ENCODE peak calls at places on chromosomes 4 and X, in nine cellular contexts. S is brain microvascular endothelial cell, U is PC-3, P is neural crest cell, Z is fibroblast of lung, Q is AG10803, Y is ovary, R is Peyer's patch, D is MM.1S. F is an unnamed sample.

GRCh38 chrX:1323315-1323714 is 13.3 kb upstream of the IL3RA start:
- DNase-seq in S (peak), D (peak), Z (no peak), R (no peak), U (peak), Y (no peak), P (peak), Q (no peak), F (peak)

GRCh38 chr4:71941001-71941400 is 90.8 kb upstream of the NPFFR2 start:
- DNase-seq in P (peak), Y (no peak), Q (peak), S (peak), Z (peak), R (no peak), U (peak), D (peak), F (peak)

GRCh38 chrX:41781500-41781899 is 57.5 kb downstream of the GPR82 start:
- DNase-seq in P (no peak), Q (peak), S (peak), D (peak), U (peak), Z (peak), Y (no peak), R (no peak), F (peak)

GRCh38 chr4:25467843-25468242 is 90.8 kb downstream of the ANAPC4 start:
- DNase-seq in S (no peak), D (no peak), R (no peak), P (no peak), Q (no peak), Y (no peak), U (no peak), Z (no peak), F (no peak)

GRCh38 chrX:120357186-120357585 is 4.7 kb upstream of the ATP1B4 start:
- DNase-seq in R (no peak), S (no peak), D (no peak), Y (no peak), Q (no peak), U (no peak), Z (no peak), P (no peak), F (no peak)

GRCh38 chr4:140688711-140689598 is 67.2 kb downstream of the TBC1D9 start:
- DNase-seq in P (no peak), U (peak), Y (no peak), D (no peak), R (no peak), Z (peak), S (no peak), Q (peak), F (no peak)

GRCh38 chrX:81174286-81174685 is 27.4 kb downstream of the HMGN5 start:
- DNase-seq in P (no peak), S (no peak), Z (peak), D (peak), U (peak), Y (no peak), R (no peak), Q (peak), F (peak)

GRCh38 chr4:38119663-38120374 is 159.6 kb downstream of the PTTG2 start:
- DNase-seq in R (no peak), U (peak), D (no peak), Y (peak), Z (peak), P (no peak), Q (peak), S (peak), F (no peak)

GRCh38 chr4:43846111-43846587 is 602.5 kb downstream of the KCTD8 start:
- DNase-seq in Y (no peak), P (no peak), U (no peak), S (no peak), D (no peak), R (no peak), Z (no peak), Q (no peak), F (no peak)

GRCh38 chrX:49268702-49269009 is 937 bp upstream of the PPP1R3F start:
- DNase-seq in P (no peak), Z (no peak), S (no peak), Q (no peak), D (no peak), Y (no peak), U (no peak), R (no peak), F (no peak)

GRCh38 chr4:110635155-110635479 is 12.2 kb upstream of the PITX2 start:
- DNase-seq in Z (no peak), U (no peak), R (no peak), Q (no peak), P (no peak), S (no peak), D (no peak), Y (no peak), F (no peak)

GRCh38 chr4:1192091-1192492 is 19.7 kb upstream of the SPON2 start:
- DNase-seq in Z (peak), R (peak), P (no peak), U (peak), Q (peak), S (peak), D (no peak), Y (peak), F (no peak)

GRCh38 chrX:66016905-66017658 is 22.8 kb downstream of the VSIG4 start:
- DNase-seq in R (no peak), Q (no peak), Y (no peak), D (no peak), P (no peak), U (no peak), S (no peak), Z (no peak), F (peak)

GRCh38 chr4:106569151-106570029 is 200.8 kb upstream of the GIMD1 start:
- DNase-seq in U (peak), R (no peak), Z (peak), Y (no peak), P (no peak), Q (peak), D (peak), S (no peak), F (peak)

DNA sequence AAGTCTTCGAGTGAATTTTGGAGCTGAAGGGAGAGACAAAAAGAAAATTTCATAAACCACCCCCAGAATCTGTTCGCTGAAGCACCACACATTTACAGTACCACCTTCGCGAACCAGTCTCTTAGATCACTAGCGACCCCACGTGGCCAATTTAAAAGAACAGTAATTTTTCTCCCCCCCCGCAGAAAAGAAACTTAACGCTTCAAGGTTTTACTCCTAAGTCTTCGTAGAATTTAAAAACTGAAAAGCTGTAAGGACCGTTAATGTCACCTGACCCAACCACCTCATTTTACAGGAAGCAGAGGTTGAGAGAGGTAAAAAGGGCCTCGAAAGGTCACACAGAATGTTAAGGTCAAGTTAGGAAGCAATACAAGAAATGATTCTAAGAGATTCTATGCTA is 187.5 kb downstream of the QDPR start:
- DNase-seq in U (peak), Y (peak), Z (peak), R (no peak), P (peak), S (peak), D (peak), Q (peak), F (peak)
- TF ChIP-seq CTCF in U (peak), Y (peak), Z (peak), R (no peak), P (peak), S (peak), D (peak), Q (peak), F (peak)

GRCh38 chr4:137610960-137611359 is 78.7 kb upstream of the PCDH18 start:
- DNase-seq in Z (peak), S (peak), Q (no peak), D (peak), U (peak), R (no peak), P (peak), Y (no peak), F (peak)
- TF ChIP-seq CTCF in Z (peak), S (peak), Q (peak), D (peak), U (peak), R (no peak), P (peak), Y (no peak), F (peak)

GRCh38 chrX:98029861-98030260 is 1146.2 kb downstream of the RPA4 start:
- DNase-seq in S (no peak), R (no peak), D (no peak), U (no peak), Z (no peak), P (no peak), Y (no peak), Q (no peak), F (no peak)
- TF ChIP-seq CTCF in S (no peak), R (no peak), D (no peak), U (no peak), Z (no peak), P (no peak), Y (no peak), Q (no peak), F (no peak)

GRCh38 chr4:178632415-178632814 is 1190.2 kb upstream of the AGA start:
- DNase-seq in R (no peak), S (no peak), Z (peak), U (peak), P (no peak), Y (no peak), Q (no peak), D (no peak), F (no peak)

DNA sequence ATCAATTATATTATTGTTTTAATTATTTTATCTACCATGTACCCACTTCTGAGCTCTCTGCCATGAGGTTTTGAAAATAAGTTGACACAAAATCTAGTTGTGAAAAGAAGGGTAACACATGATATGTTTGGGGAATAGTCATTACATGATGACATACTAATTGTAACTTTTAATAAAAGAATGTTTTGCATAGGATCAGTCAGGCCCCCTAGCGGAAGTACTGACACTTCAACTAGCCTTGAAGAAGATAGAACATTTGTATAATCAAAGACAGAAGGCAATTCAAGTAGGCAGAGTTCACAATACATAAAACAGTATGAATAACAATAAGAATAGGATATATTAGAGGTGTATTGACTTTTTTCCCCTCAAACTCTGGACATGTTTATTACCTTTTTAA is 1191.0 kb upstream of the AGA start:
- DNase-seq in R (no peak), Y (no peak), U (peak), S (no peak), Z (no peak), Q (no peak), P (no peak), D (no peak), F (no peak)
- TF ChIP-seq CTCF in R (no peak), Y (no peak), U (peak), S (no peak), Z (no peak), Q (no peak), P (peak), D (no peak), F (no peak)

GRCh38 chrX:14030248-14030592 is 528 bp upstream of the GEMIN8 start:
- DNase-seq in U (peak), P (no peak), D (no peak), Y (no peak), Z (peak), Q (peak), S (no peak), R (no peak), F (peak)

GRCh38 chrX:14027511-14028019 is 2.1 kb downstream of the GEMIN8 start:
- DNase-seq in Z (peak), D (no peak), Q (peak), R (no peak), Y (no peak), S (peak), U (peak), P (no peak), F (peak)

GRCh38 chrX:14028473-14028872 is 1.2 kb downstream of the GEMIN8 start:
- DNase-seq in U (no peak), R (no peak), Y (no peak), Z (no peak), P (no peak), Q (no peak), S (no peak), D (peak), F (peak)

GRCh38 chrX:14029039-14029424 is 660 bp downstream of the GEMIN8 start:
- DNase-seq in P (no peak), D (peak), U (no peak), Z (no peak), S (no peak), Y (no peak), Q (no peak), R (no peak), F (no peak)

GRCh38 chrX:14029425-14030247 is at the start of gene GEMIN8:
- DNase-seq in P (peak), R (peak), D (peak), U (peak), Y (peak), S (peak), Z (peak), Q (peak), F (peak)
- TF ChIP-seq CTCF in P (no peak), R (no peak), D (no peak), U (no peak), Y (no peak), S (no peak), Z (no peak), Q (no peak), F (no peak)

F was measured in GM12865.